ENCODE peak calls at places on chromosomes 12 and 14, in eight cellular contexts. X, H, C, J, Q, O, W and P are unnamed samples.

GRCh38 chr14:96363751-96364336 is 518 bp downstream of the GSKIP start:
- DNase-seq in X (no peak), H (peak; percentile 56), C (no peak), J (peak; percentile 55), Q (peak; percentile 66), O (peak; percentile 31), W (no peak), P (peak; percentile 17)

GRCh38 chr14:99534863-99535262 is 53.7 kb downstream of the CCNK start:
- DNase-seq in X (no peak), H (no peak), C (no peak), J (no peak), Q (no peak), O (no peak), W (no peak), P (no peak)

GRCh38 chr14:22814945-22815713 is at the start of gene SLC7A7:
- DNase-seq in X (no peak), H (peak; percentile 23), C (no peak), J (peak; percentile 62), Q (no peak), O (no peak), W (no peak), P (no peak)

GRCh38 chr14:90553921-90554336 is 157.1 kb downstream of the CALM1 start:
- DNase-seq in X (no peak), H (no peak), C (no peak), J (no peak), Q (no peak), O (no peak), W (no peak), P (no peak)

GRCh38 chr12:122363782-122364181 is 58.7 kb downstream of the CLIP1 start:
- DNase-seq in X (no peak), H (peak; percentile 93), C (no peak), J (no peak), Q (no peak), O (no peak), W (no peak), P (no peak)

GRCh38 chr14:105177082-105177481 is 4.0 kb downstream of the NUDT14 start:
- DNase-seq in X (no peak), H (no peak), C (no peak), J (no peak), Q (no peak), O (no peak), W (no peak), P (no peak)

GRCh38 chr14:104545151-104545931 is 34.2 kb upstream of the C14orf180 start:
- DNase-seq in X (no peak), H (no peak), C (no peak), J (no peak), Q (no peak), O (no peak), W (no peak), P (no peak)

GRCh38 chr12:87152084-87152483 is 877.1 kb downstream of the C12orf50 start:
- DNase-seq in X (no peak), H (no peak), C (no peak), J (no peak), Q (no peak), O (no peak), W (no peak), P (no peak)

GRCh38 chr14:51996148-51996746 is 6.9 kb downstream of the RTRAF start:
- DNase-seq in X (peak; percentile 32), H (peak; percentile 60), C (peak; percentile 59), J (peak; percentile 54), Q (no peak), O (peak; percentile 68), W (no peak), P (no peak)

GRCh38 chr12:105205322-105206048 is 30.5 kb downstream of the APPL2 start:
- DNase-seq in X (no peak), H (no peak), C (no peak), J (no peak), Q (no peak), O (no peak), W (no peak), P (no peak)

GRCh38 chr14:94089479-94089878 is 8.4 kb downstream of the IFI27L1 start:
- DNase-seq in X (no peak), H (no peak), C (no peak), J (no peak), Q (no peak), O (peak; percentile 45), W (no peak), P (no peak)

GRCh38 chr12:51593539-51593938 is 2.5 kb downstream of the SCN8A start:
- DNase-seq in X (peak; percentile 35), H (peak; percentile 70), C (peak; percentile 48), J (no peak), Q (no peak), O (peak; percentile 79), W (no peak), P (peak; percentile 11)

GRCh38 chr14:53613404-53614253 is 343.0 kb downstream of the BMP4 start:
- DNase-seq in X (no peak), H (no peak), C (peak; percentile 74), J (peak; percentile 97), Q (peak; percentile 55), O (peak; percentile 90), W (peak; percentile 91), P (peak; percentile 64)

GRCh38 chr12:67991158-67991557 is 1.9 kb downstream of the IFNG-AS1 start:
- DNase-seq in X (no peak), H (no peak), C (no peak), J (no peak), Q (no peak), O (no peak), W (peak; percentile 46), P (no peak)

GRCh38 chr14:77653473-77653872 is 37.0 kb upstream of the SPTLC2 start:
- DNase-seq in X (no peak), H (no peak), C (no peak), J (no peak), Q (no peak), O (no peak), W (no peak), P (no peak)
- TF ChIP-seq CTCF in X (no peak), H (peak; percentile 24), C (peak; percentile 28), J (no peak), Q (no peak), O (peak; percentile 17), W (peak; percentile 14), P (no peak)

GRCh38 chr14:24897793-24898192 is 152.2 kb downstream of the STXBP6 start:
- DNase-seq in X (no peak), H (no peak), C (no peak), J (no peak), Q (no peak), O (no peak), W (no peak), P (no peak)

GRCh38 chr14:24895622-24896021 is 154.3 kb downstream of the STXBP6 start:
- DNase-seq in X (no peak), H (no peak), C (no peak), J (no peak), Q (no peak), O (no peak), W (no peak), P (no peak)

GRCh38 chr14:24892730-24893059 is 157.3 kb downstream of the STXBP6 start:
- DNase-seq in X (no peak), H (no peak), C (no peak), J (no peak), Q (no peak), O (no peak), W (no peak), P (no peak)

GRCh38 chr14:24894583-24895242 is 155.2 kb downstream of the STXBP6 start:
- DNase-seq in X (no peak), H (no peak), C (no peak), J (no peak), Q (no peak), O (no peak), W (no peak), P (no peak)

GRCh38 chr14:24895243-24895583 is 154.7 kb downstream of the STXBP6 start:
- DNase-seq in X (no peak), H (peak; percentile 86), C (peak; percentile 24), J (no peak), Q (no peak), O (peak; percentile 3), W (no peak), P (no peak)
- TF ChIP-seq CTCF in X (no peak), H (no peak), C (no peak), J (no peak), Q (no peak), O (no peak), W (no peak), P (no peak)

GRCh38 chr14:30679032-30679431 is 56.9 kb downstream of the SCFD1 start:
- DNase-seq in X (no peak), H (no peak), C (no peak), J (no peak), Q (no peak), O (no peak), W (no peak), P (no peak)

GRCh38 chr14:30680036-30680435 is 57.9 kb downstream of the SCFD1 start:
- DNase-seq in X (no peak), H (no peak), C (no peak), J (no peak), Q (no peak), O (no peak), W (no peak), P (no peak)

DNA sequence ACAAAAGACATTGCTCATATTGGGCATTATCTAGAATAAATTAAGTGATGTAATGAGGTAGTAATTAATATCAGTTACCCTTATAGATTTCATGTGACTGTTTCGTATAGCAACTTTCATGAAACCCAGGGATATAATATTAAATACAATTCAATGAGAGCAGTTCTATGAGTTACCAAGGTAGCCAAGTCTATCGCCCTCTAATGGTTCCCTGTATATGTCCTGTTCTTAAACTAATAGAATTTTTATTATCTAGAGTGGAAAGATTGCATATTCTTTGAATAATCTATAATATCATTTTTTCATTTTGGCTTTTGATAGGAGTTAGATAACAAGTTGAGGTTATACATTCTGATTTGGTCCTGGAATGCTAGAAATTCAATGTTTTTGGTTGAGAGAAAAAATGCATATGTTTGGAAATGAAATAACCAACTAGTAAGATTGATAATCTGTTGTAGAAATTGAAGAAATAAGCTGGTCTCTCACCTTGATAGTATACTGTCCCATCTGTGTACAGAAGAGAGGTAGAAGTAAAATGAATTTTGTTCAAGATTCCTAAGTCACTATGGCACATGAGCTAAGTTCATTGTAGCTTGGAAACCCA is 59.7 kb downstream of the SCFD1 start:
- DNase-seq in X (no peak), H (no peak), C (no peak), J (peak; percentile 18), Q (no peak), O (peak; percentile 14), W (no peak), P (no peak)
- TF ChIP-seq CTCF in X (peak; percentile 32), H (peak; percentile 43), C (peak; percentile 27), J (peak; percentile 56), Q (peak; percentile 30), O (peak; percentile 39), W (peak; percentile 39), P (peak; percentile 29)

DNA sequence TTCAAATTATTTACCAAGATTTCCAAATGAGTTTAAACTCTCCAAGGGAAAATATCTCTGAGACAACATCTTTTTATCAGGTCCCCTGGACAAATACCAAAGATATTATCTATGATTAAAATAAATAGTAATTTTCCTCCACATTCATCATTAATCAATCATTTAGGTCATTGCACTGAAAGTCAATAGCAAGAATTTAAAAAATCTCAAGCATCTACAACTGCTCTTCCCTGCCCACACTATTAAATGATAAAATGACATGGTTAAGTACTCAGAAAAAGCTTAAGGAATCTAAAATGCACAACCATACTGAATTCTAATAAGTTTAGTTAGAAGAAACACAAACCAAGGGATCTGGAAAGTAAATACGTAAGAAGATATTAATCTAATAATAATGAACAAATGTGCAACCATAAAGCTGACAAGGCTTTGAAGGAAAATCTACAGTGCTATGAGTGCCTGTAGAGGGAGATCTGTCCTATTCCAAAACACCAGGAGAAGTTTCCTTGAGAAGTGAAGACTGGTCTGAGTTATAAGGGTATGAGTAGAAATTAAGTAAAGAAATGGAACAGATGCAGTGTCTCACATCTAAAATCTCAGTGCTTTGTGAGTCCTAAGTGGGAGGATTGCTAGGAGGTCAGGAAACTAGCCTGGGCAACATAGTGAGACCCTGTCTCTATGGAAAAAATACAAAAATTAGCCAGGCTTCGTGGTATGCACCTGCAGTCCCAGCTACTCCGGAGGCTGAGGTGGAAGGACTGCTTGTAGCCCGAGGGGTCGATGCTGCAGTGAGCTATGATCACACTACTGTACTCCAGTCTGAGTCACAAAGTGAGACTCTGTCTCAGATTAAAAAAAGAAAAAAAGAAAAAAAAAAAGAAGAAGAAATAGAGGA is 19.2 kb downstream of the INTS13 start:
- DNase-seq in X (no peak), H (no peak), C (no peak), J (no peak), Q (no peak), O (peak; percentile 7), W (no peak), P (no peak)
- TF ChIP-seq CTCF in X (peak; percentile 40), H (peak; percentile 39), C (peak; percentile 24), J (no peak), Q (peak; percentile 20), O (peak; percentile 29), W (no peak), P (no peak)